ENCODE peak calls at places on chromosome 9, in five cellular contexts. N is MM.1S, R is Karpas-422, E is H9, U is A549. D is an unnamed sample.

GRCh38 chr9:92538541-92538940 is 2.8 kb upstream of the ECM2 start:
- DNase-seq in E (no peak), N (no peak), R (no peak), U (no peak), D (no peak)

GRCh38 chr9:72025956-72026355 is 34.5 kb downstream of the C9orf57 start:
- DNase-seq in N (no peak), E (no peak), U (no peak), R (no peak), D (no peak)

GRCh38 chr9:107282268-107282667 is 811 bp upstream of the RAD23B start:
- DNase-seq in U (no peak), R (peak), E (no peak), N (no peak), D (no peak)

GRCh38 chr9:8643464-8643863 is 843.9 kb upstream of the DMAC1 start:
- DNase-seq in N (no peak), R (no peak), U (no peak), E (no peak), D (no peak)

GRCh38 chr9:21415492-21416267 is 6.8 kb downstream of the IFNA8 start:
- DNase-seq in U (no peak), E (no peak), R (no peak), N (no peak), D (no peak)

GRCh38 chr9:113511856-113512761 is 48.6 kb downstream of the RGS3 start:
- DNase-seq in R (no peak), U (no peak), E (no peak), N (no peak), D (peak)

GRCh38 chr9:120777229-120777628 is 16.0 kb downstream of the FBXW2 start:
- DNase-seq in N (no peak), E (no peak), R (no peak), U (no peak), D (no peak)

GRCh38 chr9:83066771-83067170 is 3.8 kb upstream of the RASEF start:
- DNase-seq in E (no peak), N (no peak), R (no peak), U (no peak), D (no peak)

GRCh38 chr9:112354081-112354743 is 20.8 kb upstream of the PTBP3 start:
- DNase-seq in N (no peak), E (no peak), U (no peak), R (no peak), D (no peak)

GRCh38 chr9:38066907-38067610 is 2.0 kb downstream of the SHB start:
- DNase-seq in U (no peak), R (peak), E (no peak), N (no peak), D (peak)

GRCh38 chr9:136692190-136693134 is 5.2 kb upstream of the AGPAT2 start:
- DNase-seq in E (no peak), N (no peak), U (no peak), R (no peak), D (no peak)
- H3K4me2 ChIP-seq in E (no peak), N (no peak), U (peak), R (no peak), D (peak)

GRCh38 chr9:124696101-124696500 is 75.0 kb downstream of the NR6A1 start:
- DNase-seq in U (no peak), E (no peak), R (no peak), N (no peak), D (peak)

GRCh38 chr9:124693403-124693802 is 77.7 kb downstream of the NR6A1 start:
- DNase-seq in N (no peak), R (no peak), U (no peak), E (no peak), D (no peak)

GRCh38 chr9:124697326-124698200 is 73.5 kb downstream of the NR6A1 start:
- DNase-seq in U (no peak), E (no peak), R (no peak), N (no peak), D (no peak)

GRCh38 chr9:124694394-124695279 is 76.5 kb downstream of the NR6A1 start:
- DNase-seq in E (no peak), N (no peak), R (no peak), U (no peak), D (no peak)

DNA sequence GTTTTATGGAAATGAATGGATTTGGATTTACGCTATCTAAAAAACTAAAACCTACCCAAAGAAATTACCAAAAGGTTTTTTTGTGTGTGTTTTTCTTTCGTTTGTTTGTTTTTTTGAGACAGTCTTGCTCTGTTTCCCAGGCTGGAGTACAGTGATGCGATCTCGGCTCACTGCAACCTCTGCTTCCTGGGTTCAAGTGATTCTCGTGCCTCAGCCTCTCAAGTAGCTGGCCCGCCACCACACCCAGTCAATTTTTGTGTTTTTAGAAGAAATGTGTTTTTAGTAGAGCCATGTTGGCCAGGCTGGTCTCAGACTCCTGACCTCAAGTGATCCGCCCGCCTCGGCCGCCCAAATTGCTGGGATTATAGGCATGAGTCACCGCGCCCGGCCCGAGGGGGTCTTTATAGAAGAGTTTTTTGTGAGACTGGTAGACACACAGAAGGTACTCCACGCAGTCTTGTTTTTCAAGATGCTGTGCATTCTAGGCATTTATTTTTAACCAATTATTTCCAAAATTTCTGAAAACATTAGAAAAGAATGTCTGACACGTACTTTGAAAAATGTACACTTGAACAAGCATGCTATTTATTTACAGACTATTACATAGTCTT is 75.7 kb downstream of the NR6A1 start:
- DNase-seq in N (no peak), E (no peak), U (no peak), R (no peak), D (peak)
- H3K4me2 ChIP-seq in N (no peak), E (no peak), U (peak), R (no peak), D (peak)

DNA sequence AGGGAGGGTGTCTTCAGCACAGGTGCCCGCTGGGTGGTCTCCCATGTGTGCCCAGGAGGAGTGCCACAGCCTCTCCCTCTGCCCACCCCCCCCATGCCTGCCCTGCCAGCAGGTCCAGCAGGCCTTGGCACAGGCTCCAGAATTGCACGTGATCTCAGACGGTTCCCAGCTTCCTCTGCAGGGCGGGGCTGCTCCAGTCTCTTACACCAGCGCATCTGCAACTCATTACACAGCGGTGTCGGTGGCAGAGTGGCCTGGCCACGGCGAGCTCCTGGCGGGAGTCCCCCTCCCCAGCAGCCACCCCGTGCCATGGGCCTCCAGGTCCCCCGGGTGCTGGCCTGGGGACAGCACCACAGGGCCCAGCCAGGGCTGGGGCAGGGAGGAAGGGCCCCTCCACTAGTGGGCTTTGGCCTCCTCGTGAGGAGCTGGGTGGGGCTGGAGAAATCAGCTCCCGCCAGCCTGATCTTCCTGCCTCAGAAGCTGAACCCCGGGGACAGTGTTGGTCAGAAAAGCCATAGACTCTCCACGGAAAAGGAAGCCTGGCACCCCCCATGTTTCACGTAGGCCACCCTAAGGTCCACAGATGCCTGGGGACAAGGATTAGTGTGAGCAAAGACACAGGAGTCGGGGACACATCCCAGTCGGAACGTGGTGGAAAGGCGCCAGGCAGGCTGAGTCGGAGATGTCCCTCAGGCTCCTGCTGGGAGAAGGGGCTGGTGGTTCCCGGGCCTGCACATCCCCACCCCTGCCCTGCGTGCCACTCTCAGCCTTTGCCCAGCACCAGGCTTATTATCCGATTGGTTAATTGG is 40.2 kb downstream of the RXRA start:
- DNase-seq in E (no peak), U (peak), N (no peak), R (no peak), D (no peak)
- H3K4me2 ChIP-seq in E (no peak), U (peak), N (no peak), R (no peak), D (no peak)

DNA sequence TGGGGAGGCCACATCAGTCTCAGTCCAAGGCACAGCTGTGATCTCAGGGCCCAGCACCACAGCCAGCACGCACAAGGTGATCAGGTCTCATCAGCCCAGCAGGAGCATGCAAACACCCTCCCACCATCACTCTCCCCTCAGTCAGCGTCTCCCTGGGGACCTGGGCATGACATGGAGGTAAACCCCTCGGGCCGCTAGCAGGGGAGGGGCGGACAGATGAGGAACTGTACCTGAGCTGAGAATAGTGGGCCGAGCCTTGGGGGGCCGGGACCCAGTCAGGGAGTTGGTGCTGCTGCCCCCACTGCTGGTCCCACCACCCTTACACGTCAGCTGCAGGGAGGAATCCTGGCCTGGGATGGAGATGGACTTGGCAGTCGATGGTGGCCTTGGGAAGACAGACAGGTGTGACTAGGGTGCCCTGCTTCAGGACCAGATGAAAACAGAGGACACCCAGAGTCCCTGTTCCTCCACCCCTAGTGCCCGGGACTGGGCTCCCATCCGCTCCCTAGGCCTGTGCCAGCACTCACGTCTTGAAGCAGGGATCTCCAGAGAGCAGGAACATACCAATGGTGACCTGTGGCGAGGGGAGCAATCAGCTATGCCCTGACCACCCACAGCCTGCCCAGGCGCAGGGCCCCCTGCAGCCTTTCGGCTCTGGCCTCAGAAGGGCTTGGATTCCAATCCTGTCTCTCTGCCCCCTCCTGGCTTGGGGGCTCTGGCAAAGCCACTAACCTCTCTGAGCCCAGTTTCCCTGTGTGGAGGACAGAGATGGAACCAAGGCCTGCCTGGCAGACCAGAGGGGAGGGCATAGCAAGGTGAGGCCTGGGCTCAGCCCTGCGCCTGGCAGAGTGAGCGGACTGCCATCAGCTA is 10.4 kb upstream of the DPM2 start:
- DNase-seq in N (no peak), U (no peak), R (no peak), E (no peak), D (no peak)
- H3K4me2 ChIP-seq in N (no peak), U (no peak), R (no peak), E (no peak), D (no peak)

GRCh38 chr9:132864277-132864676 is 13.8 kb downstream of the AK8 start:
- DNase-seq in R (no peak), N (no peak), U (no peak), E (no peak), D (no peak)
- H3K4me2 ChIP-seq in R (no peak), N (no peak), U (no peak), E (no peak), D (no peak)